ENCODE peak calls at places on chromosome 17, in ten cellular contexts. One of them, this sample, is unnamed. For H3K36me3 and H3K27me3, the result is how much of the 10 kb centered on the place peaks cover.

GRCh38 chr17:42276609-42277341 is 584 bp upstream of the STAT5B start:
- DNase-seq in breast epithelium: peak
- DNase-seq in cardiac muscle cell: peak
- DNase-seq in heart left ventricle: peak
- DNase-seq in SJCRH30: peak
- DNase-seq in lung: peak
- DNase-seq in adipocyte: peak
- DNase-seq in DND-41: no peak
- DNase-seq in uterus: peak
- DNase-seq in psoas muscle: peak
- DNase-seq in this sample: no peak

GRCh38 chr17:38885728-38886642 is 16.1 kb downstream of the LASP1 start:
- DNase-seq in breast epithelium: no peak
- DNase-seq in cardiac muscle cell: peak
- DNase-seq in heart left ventricle: no peak
- DNase-seq in SJCRH30: no peak
- DNase-seq in lung: no peak
- DNase-seq in adipocyte: no peak
- DNase-seq in DND-41: no peak
- DNase-seq in uterus: no peak
- DNase-seq in psoas muscle: no peak
- DNase-seq in this sample: peak

GRCh38 chr17:15462962-15463361 is 4.5 kb downstream of the CDRT4 start:
- DNase-seq in breast epithelium: no peak
- DNase-seq in cardiac muscle cell: no peak
- DNase-seq in heart left ventricle: no peak
- DNase-seq in SJCRH30: no peak
- DNase-seq in lung: no peak
- DNase-seq in adipocyte: peak
- DNase-seq in DND-41: no peak
- DNase-seq in uterus: peak
- DNase-seq in psoas muscle: no peak
- DNase-seq in this sample: no peak

GRCh38 chr17:74514632-74515035 is 16.6 kb downstream of the CD300LB start:
- DNase-seq in breast epithelium: peak
- DNase-seq in cardiac muscle cell: peak
- DNase-seq in heart left ventricle: no peak
- DNase-seq in SJCRH30: peak
- DNase-seq in lung: no peak
- DNase-seq in adipocyte: peak
- DNase-seq in DND-41: no peak
- DNase-seq in uterus: no peak
- DNase-seq in psoas muscle: no peak
- DNase-seq in this sample: no peak

GRCh38 chr17:50621562-50621961 is 13.1 kb upstream of the ABCC3 start:
- DNase-seq in breast epithelium: no peak
- DNase-seq in cardiac muscle cell: no peak
- DNase-seq in heart left ventricle: no peak
- DNase-seq in SJCRH30: no peak
- DNase-seq in lung: no peak
- DNase-seq in adipocyte: no peak
- DNase-seq in DND-41: no peak
- DNase-seq in uterus: no peak
- DNase-seq in psoas muscle: no peak
- DNase-seq in this sample: no peak

GRCh38 chr17:57668332-57668731 is 76.8 kb downstream of the CCDC182 start:
- DNase-seq in breast epithelium: peak
- DNase-seq in cardiac muscle cell: peak
- DNase-seq in heart left ventricle: no peak
- DNase-seq in SJCRH30: no peak
- DNase-seq in lung: no peak
- DNase-seq in adipocyte: no peak
- DNase-seq in DND-41: no peak
- DNase-seq in uterus: no peak
- DNase-seq in psoas muscle: no peak
- DNase-seq in this sample: no peak

GRCh38 chr17:19876524-19877161 is 8.9 kb upstream of the ULK2 start:
- DNase-seq in breast epithelium: no peak
- DNase-seq in cardiac muscle cell: no peak
- DNase-seq in heart left ventricle: peak
- DNase-seq in SJCRH30: no peak
- DNase-seq in lung: peak
- DNase-seq in adipocyte: no peak
- DNase-seq in DND-41: peak
- DNase-seq in uterus: no peak
- DNase-seq in psoas muscle: peak
- DNase-seq in this sample: peak

GRCh38 chr17:18267927-18268711 is 7.7 kb downstream of the MIEF2 start:
- DNase-seq in breast epithelium: no peak
- DNase-seq in cardiac muscle cell: peak
- DNase-seq in heart left ventricle: no peak
- DNase-seq in SJCRH30: no peak
- DNase-seq in lung: no peak
- DNase-seq in adipocyte: no peak
- DNase-seq in DND-41: no peak
- DNase-seq in uterus: no peak
- DNase-seq in psoas muscle: no peak
- DNase-seq in this sample: no peak

GRCh38 chr17:1875597-1875996 is 45.8 kb downstream of the RPA1 start:
- DNase-seq in breast epithelium: no peak
- DNase-seq in cardiac muscle cell: no peak
- DNase-seq in heart left ventricle: no peak
- DNase-seq in SJCRH30: no peak
- DNase-seq in lung: no peak
- DNase-seq in adipocyte: no peak
- DNase-seq in DND-41: no peak
- DNase-seq in uterus: no peak
- DNase-seq in psoas muscle: no peak
- DNase-seq in this sample: no peak

GRCh38 chr17:16491703-16492612 is at the start of gene LRRC75A:
- DNase-seq in breast epithelium: no peak
- DNase-seq in cardiac muscle cell: peak
- DNase-seq in heart left ventricle: peak
- DNase-seq in SJCRH30: peak
- DNase-seq in lung: no peak
- DNase-seq in adipocyte: peak
- DNase-seq in DND-41: peak
- DNase-seq in uterus: peak
- DNase-seq in psoas muscle: peak
- DNase-seq in this sample: peak

GRCh38 chr17:40432864-40433528 is 10.3 kb upstream of the IGFBP4 start:
- DNase-seq in breast epithelium: no peak
- DNase-seq in cardiac muscle cell: no peak
- DNase-seq in heart left ventricle: peak
- DNase-seq in SJCRH30: no peak
- DNase-seq in lung: no peak
- DNase-seq in adipocyte: peak
- DNase-seq in DND-41: no peak
- DNase-seq in uterus: peak
- DNase-seq in psoas muscle: no peak
- DNase-seq in this sample: no peak

GRCh38 chr17:53655591-53655990 is 167.1 kb upstream of the KIF2B start:
- DNase-seq in breast epithelium: no peak
- DNase-seq in cardiac muscle cell: no peak
- DNase-seq in heart left ventricle: no peak
- DNase-seq in SJCRH30: no peak
- DNase-seq in lung: no peak
- DNase-seq in adipocyte: no peak
- DNase-seq in DND-41: no peak
- DNase-seq in uterus: no peak
- DNase-seq in psoas muscle: no peak
- DNase-seq in this sample: no peak

GRCh38 chr17:68326681-68327080 is 35.4 kb downstream of the ARSG start:
- DNase-seq in breast epithelium: no peak
- DNase-seq in cardiac muscle cell: no peak
- DNase-seq in heart left ventricle: no peak
- DNase-seq in SJCRH30: no peak
- DNase-seq in lung: no peak
- DNase-seq in adipocyte: no peak
- DNase-seq in DND-41: no peak
- DNase-seq in uterus: no peak
- DNase-seq in psoas muscle: no peak
- DNase-seq in this sample: no peak

GRCh38 chr17:18968945-18969887 is 17.3 kb downstream of the SLC5A10 start:
- DNase-seq in breast epithelium: no peak
- DNase-seq in cardiac muscle cell: no peak
- DNase-seq in heart left ventricle: no peak
- DNase-seq in SJCRH30: no peak
- DNase-seq in lung: peak
- DNase-seq in adipocyte: no peak
- DNase-seq in DND-41: no peak
- DNase-seq in uterus: peak
- DNase-seq in psoas muscle: no peak
- DNase-seq in this sample: no peak

GRCh38 chr17:42679492-42680330 is 1.9 kb downstream of the CCR10 start:
- DNase-seq in breast epithelium: peak
- DNase-seq in cardiac muscle cell: peak
- DNase-seq in heart left ventricle: peak
- DNase-seq in SJCRH30: peak
- DNase-seq in lung: peak
- DNase-seq in adipocyte: peak
- DNase-seq in DND-41: peak
- DNase-seq in uterus: peak
- DNase-seq in psoas muscle: peak
- DNase-seq in this sample: peak

GRCh38 chr17:17087424-17088103 is 45.3 kb downstream of the MPRIP start:
- DNase-seq in breast epithelium: no peak
- DNase-seq in cardiac muscle cell: no peak
- DNase-seq in heart left ventricle: no peak
- DNase-seq in SJCRH30: no peak
- DNase-seq in lung: no peak
- DNase-seq in adipocyte: no peak
- DNase-seq in DND-41: no peak
- DNase-seq in uterus: no peak
- DNase-seq in psoas muscle: no peak
- DNase-seq in this sample: no peak

GRCh38 chr17:75267403-75268232 is 3.4 kb downstream of the MIF4GD start:
- DNase-seq in breast epithelium: no peak
- DNase-seq in cardiac muscle cell: peak
- DNase-seq in heart left ventricle: no peak
- DNase-seq in SJCRH30: no peak
- DNase-seq in lung: no peak
- DNase-seq in adipocyte: no peak
- DNase-seq in DND-41: no peak
- DNase-seq in uterus: no peak
- DNase-seq in psoas muscle: peak
- DNase-seq in this sample: no peak

DNA sequence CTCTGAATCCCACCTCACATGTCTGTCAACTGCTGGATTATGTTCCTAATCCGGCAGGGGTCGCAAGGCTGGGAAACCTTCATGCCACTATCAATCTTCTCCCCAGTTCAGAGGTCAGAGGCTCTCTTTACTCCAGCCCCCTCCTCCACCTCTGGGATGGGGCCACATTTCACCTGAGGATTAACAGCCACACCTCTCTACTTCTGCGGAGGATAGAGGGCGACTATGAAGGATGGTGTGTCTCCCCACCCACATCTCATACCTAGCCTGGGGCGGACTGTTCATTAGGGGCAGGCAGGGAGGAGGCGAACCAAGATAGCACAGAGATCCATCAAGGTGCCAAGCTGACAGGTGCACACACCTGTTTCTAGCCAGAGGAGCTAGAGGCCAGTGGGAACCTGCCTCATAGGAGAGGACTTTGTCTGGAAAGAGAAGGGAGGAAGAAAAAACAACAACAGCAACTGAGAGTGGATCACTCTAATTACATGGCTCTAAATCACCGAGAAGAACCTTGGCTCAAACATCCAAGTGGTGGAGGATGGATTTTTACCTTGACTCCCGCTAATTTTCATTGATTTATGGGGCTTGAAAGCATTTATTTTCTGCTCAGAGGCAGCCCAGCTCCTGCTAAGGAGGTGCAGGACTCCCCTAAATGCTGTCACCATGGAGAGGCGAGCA is 41.9 kb upstream of the SKAP1 start:
- DNase-seq in breast epithelium: no peak
- DNase-seq in cardiac muscle cell: no peak
- DNase-seq in heart left ventricle: no peak
- DNase-seq in SJCRH30: no peak
- DNase-seq in lung: no peak
- DNase-seq in adipocyte: no peak
- DNase-seq in DND-41: no peak
- DNase-seq in uterus: no peak
- DNase-seq in psoas muscle: no peak
- DNase-seq in this sample: no peak
- H3K4me3 ChIP-seq in breast epithelium: no peak
- H3K4me3 ChIP-seq in cardiac muscle cell: no peak
- H3K4me3 ChIP-seq in heart left ventricle: no peak
- H3K4me3 ChIP-seq in SJCRH30: no peak
- H3K4me3 ChIP-seq in lung: no peak
- H3K4me3 ChIP-seq in adipocyte: no peak
- H3K4me3 ChIP-seq in DND-41: no peak
- H3K4me3 ChIP-seq in uterus: no peak
- H3K4me3 ChIP-seq in psoas muscle: no peak
- H3K4me3 ChIP-seq in this sample: no peak

GRCh38 chr17:69961488-69962145 is 113.4 kb upstream of the KCNJ16 start:
- DNase-seq in breast epithelium: no peak
- DNase-seq in cardiac muscle cell: no peak
- DNase-seq in heart left ventricle: no peak
- DNase-seq in SJCRH30: peak
- DNase-seq in lung: no peak
- DNase-seq in adipocyte: no peak
- DNase-seq in DND-41: no peak
- DNase-seq in uterus: no peak
- DNase-seq in psoas muscle: peak
- DNase-seq in this sample: no peak
- H3K36me3 ChIP-seq in breast epithelium: under half
- H3K36me3 ChIP-seq in cardiac muscle cell: under half
- H3K36me3 ChIP-seq in heart left ventricle: under half
- H3K36me3 ChIP-seq in SJCRH30: under half
- H3K36me3 ChIP-seq in lung: under half
- H3K36me3 ChIP-seq in adipocyte: under half
- H3K36me3 ChIP-seq in DND-41: under half
- H3K36me3 ChIP-seq in uterus: under half
- H3K36me3 ChIP-seq in psoas muscle: under half
- H3K36me3 ChIP-seq in this sample: under half

GRCh38 chr17:32281011-32281451 is 15.4 kb downstream of the RHBDL3 start:
- DNase-seq in breast epithelium: no peak
- DNase-seq in cardiac muscle cell: no peak
- DNase-seq in heart left ventricle: peak
- DNase-seq in SJCRH30: peak
- DNase-seq in lung: peak
- DNase-seq in adipocyte: no peak
- DNase-seq in DND-41: no peak
- DNase-seq in uterus: peak
- DNase-seq in psoas muscle: peak
- DNase-seq in this sample: no peak
- H3K27me3 ChIP-seq in breast epithelium: under half
- H3K27me3 ChIP-seq in cardiac muscle cell: under half
- H3K27me3 ChIP-seq in heart left ventricle: under half
- H3K27me3 ChIP-seq in SJCRH30: under half
- H3K27me3 ChIP-seq in lung: under half
- H3K27me3 ChIP-seq in adipocyte: under half
- H3K27me3 ChIP-seq in DND-41: under half
- H3K27me3 ChIP-seq in uterus: under half
- H3K27me3 ChIP-seq in psoas muscle: under half
- H3K27me3 ChIP-seq in this sample: under half

DNA sequence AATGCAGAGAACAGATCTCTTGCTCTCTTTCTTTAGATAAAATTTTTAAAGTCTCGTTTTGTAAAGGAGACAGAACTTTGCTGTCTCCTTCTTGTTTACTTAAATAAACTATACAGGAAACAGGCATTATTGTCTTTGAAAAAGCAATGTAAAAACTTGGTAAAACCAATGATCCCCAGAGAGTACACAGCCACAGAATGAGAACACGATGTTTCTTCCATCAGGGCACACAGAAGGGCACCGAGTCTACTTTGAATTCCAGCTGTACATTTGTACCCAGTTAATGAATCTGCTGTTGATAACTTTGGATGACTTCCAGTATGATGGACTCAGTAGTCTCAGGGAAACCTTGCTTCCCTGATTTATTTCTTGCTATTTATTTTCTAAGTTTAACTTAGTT is 8.1 kb upstream of the TMEM100 start:
- DNase-seq in breast epithelium: no peak
- DNase-seq in cardiac muscle cell: no peak
- DNase-seq in heart left ventricle: no peak
- DNase-seq in SJCRH30: no peak
- DNase-seq in lung: no peak
- DNase-seq in adipocyte: no peak
- DNase-seq in DND-41: no peak
- DNase-seq in uterus: no peak
- DNase-seq in psoas muscle: no peak
- DNase-seq in this sample: no peak
- H3K4me3 ChIP-seq in breast epithelium: peak
- H3K4me3 ChIP-seq in cardiac muscle cell: no peak
- H3K4me3 ChIP-seq in heart left ventricle: peak
- H3K4me3 ChIP-seq in SJCRH30: no peak
- H3K4me3 ChIP-seq in lung: no peak
- H3K4me3 ChIP-seq in adipocyte: peak
- H3K4me3 ChIP-seq in DND-41: no peak
- H3K4me3 ChIP-seq in uterus: no peak
- H3K4me3 ChIP-seq in psoas muscle: peak
- H3K4me3 ChIP-seq in this sample: no peak